ENCODE peak calls at places on chromosomes 16 and 17, in nine cellular contexts. One of them, this sample, is unnamed. For H3K4me1 and H3K27me3, the result is how much of the 10 kb centered on the place peaks cover.

GRCh38 chr17:59634632-59635561 is 15.2 kb downstream of the CLTC start:
- DNase-seq in Panc1: no peak
- DNase-seq in neuronal stem cell: no peak
- DNase-seq in Peyer's patch: no peak
- DNase-seq in hepatocyte: no peak
- DNase-seq in uterus: no peak
- DNase-seq in adrenal gland: no peak
- DNase-seq in esophagus muscularis mucosa: no peak
- DNase-seq in endodermal cell: no peak
- DNase-seq in this sample: no peak

GRCh38 chr17:81902653-81903414 is 796 bp downstream of the NPB start:
- DNase-seq in hepatocyte: no peak
- DNase-seq in Panc1: no peak
- DNase-seq in esophagus muscularis mucosa: no peak
- DNase-seq in neuronal stem cell: no peak
- DNase-seq in Peyer's patch: no peak
- DNase-seq in adrenal gland: no peak
- DNase-seq in uterus: no peak
- DNase-seq in endodermal cell: peak
- DNase-seq in this sample: no peak

GRCh38 chr17:46195217-46195855 is 2.1 kb upstream of the KANSL1 start:
- DNase-seq in endodermal cell: no peak
- DNase-seq in hepatocyte: no peak
- DNase-seq in neuronal stem cell: no peak
- DNase-seq in adrenal gland: no peak
- DNase-seq in Peyer's patch: no peak
- DNase-seq in uterus: no peak
- DNase-seq in Panc1: no peak
- DNase-seq in esophagus muscularis mucosa: no peak
- DNase-seq in this sample: no peak

GRCh38 chr17:63703029-63703428 is 3.1 kb upstream of the LIMD2 start:
- DNase-seq in adrenal gland: no peak
- DNase-seq in esophagus muscularis mucosa: no peak
- DNase-seq in Panc1: no peak
- DNase-seq in Peyer's patch: no peak
- DNase-seq in neuronal stem cell: no peak
- DNase-seq in uterus: no peak
- DNase-seq in endodermal cell: no peak
- DNase-seq in hepatocyte: no peak
- DNase-seq in this sample: no peak

GRCh38 chr16:20918486-20919239 is 18.1 kb downstream of the LYRM1 start:
- DNase-seq in Panc1: no peak
- DNase-seq in adrenal gland: peak
- DNase-seq in hepatocyte: peak
- DNase-seq in uterus: peak
- DNase-seq in neuronal stem cell: no peak
- DNase-seq in Peyer's patch: no peak
- DNase-seq in esophagus muscularis mucosa: no peak
- DNase-seq in endodermal cell: no peak
- DNase-seq in this sample: no peak

GRCh38 chr16:8583199-8583598 is 7.1 kb downstream of the TMEM114 start:
- DNase-seq in uterus: no peak
- DNase-seq in Peyer's patch: no peak
- DNase-seq in hepatocyte: no peak
- DNase-seq in endodermal cell: no peak
- DNase-seq in esophagus muscularis mucosa: no peak
- DNase-seq in adrenal gland: no peak
- DNase-seq in neuronal stem cell: no peak
- DNase-seq in Panc1: no peak
- DNase-seq in this sample: no peak

GRCh38 chr17:38653679-38654078 is 21.1 kb downstream of the EPOP start:
- DNase-seq in hepatocyte: no peak
- DNase-seq in Peyer's patch: no peak
- DNase-seq in esophagus muscularis mucosa: no peak
- DNase-seq in endodermal cell: no peak
- DNase-seq in adrenal gland: no peak
- DNase-seq in neuronal stem cell: no peak
- DNase-seq in Panc1: no peak
- DNase-seq in uterus: no peak
- DNase-seq in this sample: no peak

GRCh38 chr17:72122668-72123495 is 2.1 kb downstream of the SOX9 start:
- DNase-seq in Panc1: no peak
- DNase-seq in hepatocyte: peak
- DNase-seq in adrenal gland: no peak
- DNase-seq in esophagus muscularis mucosa: no peak
- DNase-seq in Peyer's patch: no peak
- DNase-seq in neuronal stem cell: no peak
- DNase-seq in endodermal cell: peak
- DNase-seq in uterus: no peak
- DNase-seq in this sample: peak

DNA sequence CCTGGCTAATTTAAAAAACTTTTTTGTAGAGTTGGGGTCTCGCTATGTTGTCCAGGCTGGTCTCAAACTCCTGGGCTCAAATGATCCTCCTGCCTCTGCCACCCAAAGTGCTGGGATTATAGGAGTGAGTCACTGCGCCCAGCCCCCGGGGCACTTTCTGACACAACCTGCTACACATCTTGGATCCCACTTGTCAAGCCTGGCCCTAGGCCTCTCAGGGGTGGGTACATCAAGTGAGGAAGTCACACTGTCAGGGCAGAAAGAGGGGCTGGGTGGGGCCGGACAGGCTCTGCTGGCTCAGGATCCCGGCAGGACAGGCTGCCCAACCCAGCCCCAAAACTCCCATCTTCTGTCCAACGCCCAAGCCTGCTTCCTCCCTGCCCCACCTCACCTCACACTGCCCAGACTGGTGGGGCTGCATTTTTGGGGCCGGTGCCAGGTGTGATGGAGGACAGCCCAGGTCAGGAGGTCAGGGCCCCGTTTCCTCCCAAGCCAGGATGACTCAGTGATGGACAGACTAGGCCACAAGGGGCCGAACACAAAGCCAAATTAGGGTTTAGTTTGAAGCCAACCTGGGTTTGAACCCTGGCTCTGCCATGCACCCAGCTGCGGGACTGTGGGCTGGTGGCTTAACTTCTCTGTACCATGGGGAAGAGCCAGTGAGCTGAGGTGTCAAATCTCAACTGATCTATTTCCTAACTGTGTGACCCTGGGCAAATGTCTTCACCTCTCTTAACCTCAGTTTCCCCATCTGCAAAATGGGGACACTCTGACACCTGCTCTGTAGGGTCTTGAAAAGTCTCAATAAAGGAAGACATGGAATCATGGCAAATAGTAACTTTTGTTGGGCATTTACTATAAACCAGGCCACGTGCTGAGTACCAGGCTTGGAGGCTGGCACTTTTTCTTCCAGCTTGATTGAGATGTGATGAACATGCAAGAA is 8.9 kb upstream of the PPL start:
- DNase-seq in hepatocyte: peak
- DNase-seq in neuronal stem cell: no peak
- DNase-seq in Peyer's patch: no peak
- DNase-seq in esophagus muscularis mucosa: no peak
- DNase-seq in endodermal cell: no peak
- DNase-seq in adrenal gland: peak
- DNase-seq in Panc1: no peak
- DNase-seq in uterus: peak
- DNase-seq in this sample: peak
- H3K4me1 ChIP-seq in hepatocyte: under half
- H3K4me1 ChIP-seq in neuronal stem cell: under half
- H3K4me1 ChIP-seq in Peyer's patch: under half
- H3K4me1 ChIP-seq in esophagus muscularis mucosa: under half
- H3K4me1 ChIP-seq in endodermal cell: under half
- H3K4me1 ChIP-seq in adrenal gland: under half
- H3K4me1 ChIP-seq in Panc1: half or more
- H3K4me1 ChIP-seq in uterus: under half
- H3K4me1 ChIP-seq in this sample: under half

GRCh38 chr17:64969046-64969501 is 49.8 kb upstream of the LRRC37A3 start:
- DNase-seq in endodermal cell: no peak
- DNase-seq in uterus: no peak
- DNase-seq in esophagus muscularis mucosa: no peak
- DNase-seq in Panc1: no peak
- DNase-seq in hepatocyte: no peak
- DNase-seq in adrenal gland: no peak
- DNase-seq in Peyer's patch: no peak
- DNase-seq in neuronal stem cell: no peak
- DNase-seq in this sample: no peak
- H3K27ac ChIP-seq in endodermal cell: no peak
- H3K27ac ChIP-seq in uterus: no peak
- H3K27ac ChIP-seq in esophagus muscularis mucosa: no peak
- H3K27ac ChIP-seq in Panc1: no peak
- H3K27ac ChIP-seq in hepatocyte: no peak
- H3K27ac ChIP-seq in adrenal gland: no peak
- H3K27ac ChIP-seq in Peyer's patch: no peak
- H3K27ac ChIP-seq in neuronal stem cell: no peak
- H3K27ac ChIP-seq in this sample: no peak

GRCh38 chr16:88999457-89000206 is 22.6 kb upstream of the CBFA2T3 start:
- DNase-seq in neuronal stem cell: no peak
- DNase-seq in adrenal gland: no peak
- DNase-seq in esophagus muscularis mucosa: no peak
- DNase-seq in Peyer's patch: peak
- DNase-seq in Panc1: no peak
- DNase-seq in hepatocyte: no peak
- DNase-seq in endodermal cell: peak
- DNase-seq in uterus: no peak
- DNase-seq in this sample: no peak

GRCh38 chr16:89001117-89002027 is 24.4 kb upstream of the CBFA2T3 start:
- DNase-seq in neuronal stem cell: no peak
- DNase-seq in Peyer's patch: no peak
- DNase-seq in adrenal gland: no peak
- DNase-seq in endodermal cell: peak
- DNase-seq in uterus: no peak
- DNase-seq in esophagus muscularis mucosa: no peak
- DNase-seq in Panc1: no peak
- DNase-seq in hepatocyte: no peak
- DNase-seq in this sample: no peak

GRCh38 chr16:89003831-89004208 is 26.8 kb upstream of the CBFA2T3 start:
- DNase-seq in Peyer's patch: no peak
- DNase-seq in uterus: no peak
- DNase-seq in esophagus muscularis mucosa: no peak
- DNase-seq in adrenal gland: no peak
- DNase-seq in neuronal stem cell: no peak
- DNase-seq in hepatocyte: no peak
- DNase-seq in Panc1: no peak
- DNase-seq in endodermal cell: no peak
- DNase-seq in this sample: no peak

GRCh38 chr16:89002851-89003830 is 26.1 kb upstream of the CBFA2T3 start:
- DNase-seq in adrenal gland: no peak
- DNase-seq in endodermal cell: no peak
- DNase-seq in Peyer's patch: no peak
- DNase-seq in Panc1: no peak
- DNase-seq in hepatocyte: no peak
- DNase-seq in neuronal stem cell: no peak
- DNase-seq in uterus: no peak
- DNase-seq in esophagus muscularis mucosa: no peak
- DNase-seq in this sample: no peak

DNA sequence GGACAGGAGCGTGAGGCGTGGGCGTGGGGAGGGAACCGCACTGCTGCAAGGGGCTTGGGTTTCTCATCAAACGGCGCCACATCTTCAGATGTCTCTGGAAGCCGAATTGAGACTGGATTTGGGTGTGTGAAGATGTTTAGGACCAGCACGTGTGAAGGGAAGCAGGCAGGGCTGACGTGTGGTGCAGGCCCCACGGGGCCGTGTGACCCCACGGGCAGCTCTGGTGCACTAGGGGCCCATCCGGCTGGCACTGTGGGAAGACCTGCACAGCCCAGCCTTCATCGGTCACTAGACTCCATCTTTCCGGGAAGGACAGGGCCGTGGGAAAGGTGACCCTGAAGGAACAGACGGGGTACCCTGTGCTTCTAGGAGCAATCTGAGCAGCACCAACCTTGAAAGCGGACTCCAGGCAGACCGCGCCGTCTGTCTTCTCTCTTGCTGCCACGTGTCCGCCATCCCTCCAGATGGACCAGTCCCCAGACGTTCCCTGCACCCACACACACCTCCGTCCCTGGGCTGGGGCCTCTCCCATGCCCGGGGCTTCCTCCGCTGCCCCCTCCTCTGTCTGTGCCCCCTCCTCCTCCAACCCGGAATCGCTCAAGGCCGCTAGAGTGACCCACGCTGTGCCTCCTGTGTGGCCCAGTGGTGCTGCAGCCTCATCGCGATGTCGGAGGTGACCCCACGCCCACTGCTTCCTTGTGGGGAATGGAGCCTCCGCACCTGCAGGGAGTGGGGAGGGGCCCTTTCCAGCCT is 23.4 kb upstream of the CBFA2T3 start:
- DNase-seq in neuronal stem cell: no peak
- DNase-seq in uterus: no peak
- DNase-seq in endodermal cell: no peak
- DNase-seq in adrenal gland: no peak
- DNase-seq in esophagus muscularis mucosa: no peak
- DNase-seq in Panc1: no peak
- DNase-seq in Peyer's patch: no peak
- DNase-seq in hepatocyte: no peak
- DNase-seq in this sample: no peak
- H3K27me3 ChIP-seq in neuronal stem cell: under half
- H3K27me3 ChIP-seq in uterus: under half
- H3K27me3 ChIP-seq in endodermal cell: under half
- H3K27me3 ChIP-seq in adrenal gland: under half
- H3K27me3 ChIP-seq in esophagus muscularis mucosa: half or more
- H3K27me3 ChIP-seq in Panc1: under half
- H3K27me3 ChIP-seq in Peyer's patch: under half
- H3K27me3 ChIP-seq in hepatocyte: under half
- H3K27me3 ChIP-seq in this sample: under half

GRCh38 chr17:50118076-50118827 is 11.7 kb downstream of the SAMD14 start:
- DNase-seq in hepatocyte: no peak
- DNase-seq in adrenal gland: peak
- DNase-seq in uterus: no peak
- DNase-seq in Peyer's patch: no peak
- DNase-seq in esophagus muscularis mucosa: no peak
- DNase-seq in endodermal cell: no peak
- DNase-seq in neuronal stem cell: no peak
- DNase-seq in Panc1: no peak
- DNase-seq in this sample: no peak

GRCh38 chr17:50123649-50124349 is 6.2 kb downstream of the SAMD14 start:
- DNase-seq in uterus: no peak
- DNase-seq in neuronal stem cell: no peak
- DNase-seq in esophagus muscularis mucosa: no peak
- DNase-seq in adrenal gland: peak
- DNase-seq in endodermal cell: peak
- DNase-seq in Panc1: no peak
- DNase-seq in Peyer's patch: no peak
- DNase-seq in hepatocyte: no peak
- DNase-seq in this sample: no peak

GRCh38 chr17:50122945-50123344 is 7.0 kb downstream of the SAMD14 start:
- DNase-seq in Peyer's patch: no peak
- DNase-seq in neuronal stem cell: no peak
- DNase-seq in adrenal gland: no peak
- DNase-seq in uterus: no peak
- DNase-seq in endodermal cell: no peak
- DNase-seq in esophagus muscularis mucosa: no peak
- DNase-seq in Panc1: no peak
- DNase-seq in hepatocyte: no peak
- DNase-seq in this sample: no peak

GRCh38 chr17:50118828-50119218 is 11.1 kb downstream of the SAMD14 start:
- DNase-seq in uterus: no peak
- DNase-seq in esophagus muscularis mucosa: no peak
- DNase-seq in adrenal gland: no peak
- DNase-seq in neuronal stem cell: no peak
- DNase-seq in Peyer's patch: no peak
- DNase-seq in Panc1: no peak
- DNase-seq in endodermal cell: no peak
- DNase-seq in hepatocyte: no peak
- DNase-seq in this sample: no peak

DNA sequence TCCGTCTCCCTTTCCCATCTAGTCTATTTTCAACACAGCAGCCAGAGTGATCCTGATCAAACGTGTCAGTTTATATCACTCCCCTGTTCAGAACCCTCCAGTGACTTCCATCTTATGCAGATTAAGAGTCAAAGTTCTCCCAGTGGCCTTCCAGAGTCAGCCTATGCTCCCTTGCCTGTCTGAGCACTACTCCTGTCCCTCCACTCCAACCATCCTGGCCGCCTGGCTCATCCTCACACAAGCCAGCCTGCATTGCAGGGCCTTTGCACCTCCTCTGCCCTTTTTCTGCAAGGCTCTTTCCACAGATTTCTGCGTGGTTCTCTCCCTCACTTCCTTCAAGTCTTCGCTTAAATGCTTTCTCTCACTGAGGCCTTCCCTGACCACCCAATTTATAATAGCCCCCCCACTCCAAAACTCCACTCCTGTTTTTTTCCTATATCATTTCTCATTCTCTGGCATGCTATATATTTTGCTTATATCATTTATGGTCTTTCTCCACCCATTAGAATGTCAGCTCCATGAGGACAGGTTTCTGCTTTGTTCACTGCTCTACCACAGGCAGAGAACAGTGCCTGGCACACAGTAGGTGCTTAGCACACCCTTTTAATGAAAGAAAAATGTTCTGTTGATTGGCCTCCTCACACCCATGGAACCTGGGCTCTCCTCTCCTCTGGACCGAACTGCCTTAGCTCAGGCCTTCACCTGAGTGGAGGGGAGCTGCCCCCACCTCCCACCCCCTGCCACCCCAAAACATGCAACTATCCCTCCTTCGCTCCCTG is 9.3 kb downstream of the SAMD14 start:
- DNase-seq in endodermal cell: no peak
- DNase-seq in uterus: no peak
- DNase-seq in Peyer's patch: no peak
- DNase-seq in neuronal stem cell: no peak
- DNase-seq in esophagus muscularis mucosa: no peak
- DNase-seq in Panc1: no peak
- DNase-seq in adrenal gland: no peak
- DNase-seq in hepatocyte: no peak
- DNase-seq in this sample: no peak
- H3K4me1 ChIP-seq in endodermal cell: under half
- H3K4me1 ChIP-seq in uterus: under half
- H3K4me1 ChIP-seq in Peyer's patch: under half
- H3K4me1 ChIP-seq in neuronal stem cell: under half
- H3K4me1 ChIP-seq in esophagus muscularis mucosa: under half
- H3K4me1 ChIP-seq in Panc1: under half
- H3K4me1 ChIP-seq in adrenal gland: under half
- H3K4me1 ChIP-seq in hepatocyte: under half
- H3K4me1 ChIP-seq in this sample: under half